ENCODE peak calls at places on chromosome 17, in seven cellular contexts. R, O, K, E, H, C and L are unnamed samples.
A peak's percentile ranks its signal among the peaks of the same experiment; 100 is the strongest.

GRCh38 chr17:7654832-7655540 is 4.3 kb downstream of the ATP1B2 start:
- DNase-seq in R (peak; percentile 31), O (peak; percentile 59), K (peak; percentile 5), E (no peak), H (no peak), C (no peak), L (no peak)

GRCh38 chr17:28950017-28950751 is 1.1 kb downstream of the PHF12 start:
- DNase-seq in R (peak; percentile 35), O (peak; percentile 54), K (peak; percentile 40), E (peak; percentile 53), H (no peak), C (peak; percentile 83), L (no peak)

GRCh38 chr17:74380959-74381808 is 13.9 kb downstream of the GPR142 start:
- DNase-seq in R (no peak), O (no peak), K (no peak), E (no peak), H (no peak), C (no peak), L (no peak)

GRCh38 chr17:19322861-19323260 is 39.7 kb downstream of the B9D1 start:
- DNase-seq in R (no peak), O (no peak), K (no peak), E (no peak), H (no peak), C (no peak), L (no peak)

GRCh38 chr17:66306413-66306812 is 4.0 kb downstream of the PRKCA start:
- DNase-seq in R (no peak), O (peak; percentile 38), K (peak; percentile 55), E (no peak), H (no peak), C (no peak), L (no peak)

GRCh38 chr17:59899099-59899498 is 6.2 kb downstream of the RPS6KB1 start:
- DNase-seq in R (no peak), O (peak; percentile 54), K (peak; percentile 72), E (no peak), H (no peak), C (no peak), L (no peak)

GRCh38 chr17:41863074-41863843 is 2.0 kb downstream of the KLHL11 start:
- DNase-seq in R (no peak), O (no peak), K (no peak), E (no peak), H (no peak), C (peak; percentile 25), L (no peak)

GRCh38 chr17:74569392-74570003 is 2.2 kb upstream of the CD300H start:
- DNase-seq in R (peak; percentile 94), O (peak; percentile 99), K (peak; percentile 100), E (peak; percentile 62), H (peak; percentile 23), C (peak; percentile 39), L (no peak)

GRCh38 chr17:29155966-29156338 is 24.2 kb downstream of the MYO18A start:
- DNase-seq in R (no peak), O (peak; percentile 81), K (no peak), E (no peak), H (no peak), C (peak; percentile 85), L (no peak)

GRCh38 chr17:45005700-45006099 is 37.6 kb upstream of the C1QL1 start:
- DNase-seq in R (no peak), O (no peak), K (no peak), E (no peak), H (no peak), C (no peak), L (no peak)

GRCh38 chr17:53090770-53091169 is 732.0 kb upstream of the KIF2B start:
- DNase-seq in R (no peak), O (no peak), K (no peak), E (no peak), H (no peak), C (no peak), L (no peak)

GRCh38 chr17:79607941-79608728 is 2.7 kb downstream of the RBFOX3 start:
- DNase-seq in R (peak; percentile 4), O (peak; percentile 38), K (peak; percentile 5), E (no peak), H (no peak), C (peak; percentile 90), L (no peak)

GRCh38 chr17:7673239-7673638 is 14.1 kb downstream of the TP53 start:
- DNase-seq in R (no peak), O (peak; percentile 17), K (peak; percentile 23), E (no peak), H (no peak), C (peak; percentile 85), L (no peak)

GRCh38 chr17:7839890-7840260 is 5.9 kb downstream of the KDM6B start:
- DNase-seq in R (no peak), O (peak; percentile 47), K (peak; percentile 48), E (no peak), H (no peak), C (peak; percentile 14), L (no peak)

GRCh38 chr17:61362852-61363600 is 36.6 kb upstream of the TBX2 start:
- DNase-seq in R (no peak), O (no peak), K (no peak), E (no peak), H (no peak), C (no peak), L (no peak)

GRCh38 chr17:2435852-2436251 is 35.0 kb upstream of the MNT start:
- DNase-seq in R (no peak), O (no peak), K (no peak), E (no peak), H (no peak), C (peak; percentile 16), L (no peak)

DNA sequence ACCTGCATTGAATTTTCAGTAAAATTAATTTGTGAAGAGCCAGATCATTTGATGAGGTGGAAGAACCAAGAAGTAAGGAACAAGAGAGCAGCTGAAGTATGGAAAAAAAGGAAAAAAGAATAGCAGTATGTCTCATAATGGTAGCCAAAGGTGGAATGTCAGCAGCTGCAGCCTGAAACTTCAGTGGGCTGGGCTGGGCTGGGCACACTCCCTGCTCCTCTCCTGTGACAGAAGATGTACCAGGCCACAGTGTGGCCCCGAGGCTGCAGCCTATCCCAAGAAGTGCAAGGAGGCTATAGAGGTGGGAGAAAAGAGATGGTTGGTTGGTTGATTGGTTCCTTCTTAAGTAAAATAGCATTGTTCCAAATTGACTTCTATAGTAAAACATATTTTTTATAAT is 84.5 kb downstream of the TNRC6C start:
- DNase-seq in R (no peak), O (no peak), K (no peak), E (no peak), H (no peak), C (no peak), L (no peak)
- H3K4me3 ChIP-seq in R (no peak overlapping the region), O (no peak overlapping the region), K (no peak overlapping the region), E (no peak overlapping the region), H (no peak overlapping the region), C (no peak overlapping the region), L (no peak overlapping the region)

DNA sequence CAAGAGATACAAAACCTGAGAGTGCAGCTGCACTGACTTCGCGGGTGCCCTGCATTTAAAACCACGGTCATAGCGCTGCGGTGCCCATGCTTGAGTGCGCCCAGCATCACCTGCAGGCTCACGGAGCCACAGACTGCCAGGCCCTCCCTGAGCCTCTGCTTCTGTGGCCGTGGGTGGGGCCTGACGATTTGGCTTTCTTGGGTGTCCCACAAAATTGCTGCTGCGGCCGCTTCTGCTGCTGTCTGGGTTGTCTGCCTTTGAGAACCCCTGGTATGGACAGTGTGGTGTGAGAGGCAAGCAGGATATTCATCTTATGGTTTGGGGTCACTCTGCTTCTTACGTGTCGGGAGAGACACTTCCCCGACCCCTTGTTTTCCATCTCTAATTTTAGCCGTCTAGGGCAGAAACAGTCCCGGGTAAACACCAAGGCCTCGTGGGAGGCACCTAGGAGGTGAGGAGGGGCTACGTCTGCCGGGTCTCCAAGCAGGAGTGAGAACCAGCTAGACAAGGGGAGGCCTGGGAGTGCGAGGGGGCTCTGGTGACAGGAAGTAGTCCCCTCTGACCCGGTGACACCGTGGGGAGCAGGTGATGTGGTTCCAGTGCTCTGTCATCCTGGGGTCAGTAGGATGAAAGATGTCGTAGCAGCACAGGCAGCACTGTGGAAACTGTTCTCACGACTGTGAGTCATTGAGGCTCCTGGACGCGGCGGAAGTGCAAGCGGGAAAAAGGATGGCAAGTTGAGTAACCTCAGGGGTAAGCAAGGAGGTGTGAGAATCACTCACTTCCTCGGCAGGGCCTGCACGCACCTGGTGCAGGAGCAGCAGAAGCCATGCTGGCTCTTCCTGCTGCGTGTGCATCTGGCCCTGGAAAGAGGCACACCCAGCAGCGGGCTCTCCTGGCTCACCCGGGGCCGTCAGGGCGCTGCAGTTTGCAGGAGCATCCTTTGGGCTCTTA is 176.3 kb downstream of the RPTOR start:
- DNase-seq in R (peak; percentile 88), O (peak; percentile 52), K (peak; percentile 89), E (no peak), H (no peak), C (no peak), L (no peak)
- H3K4me3 ChIP-seq in R (no peak overlapping the region), O (no peak overlapping the region), K (no peak overlapping the region), E (no peak overlapping the region), H (no peak overlapping the region), C (no peak overlapping the region), L (no peak overlapping the region)

GRCh38 chr17:5821813-5822212 is 237.5 kb upstream of the NLRP1 start:
- DNase-seq in R (no peak), O (no peak), K (peak; percentile 27), E (no peak), H (no peak), C (no peak), L (no peak)

GRCh38 chr17:5826384-5826783 is 242.1 kb upstream of the NLRP1 start:
- DNase-seq in R (peak; percentile 25), O (no peak), K (no peak), E (no peak), H (no peak), C (no peak), L (no peak)

GRCh38 chr17:5823219-5823618 is 238.9 kb upstream of the NLRP1 start:
- DNase-seq in R (no peak), O (no peak), K (no peak), E (no peak), H (no peak), C (no peak), L (no peak)

GRCh38 chr17:5822281-5823060 is 238.2 kb upstream of the NLRP1 start:
- DNase-seq in R (no peak), O (no peak), K (no peak), E (no peak), H (no peak), C (no peak), L (no peak)

GRCh38 chr17:5825717-5826330 is 241.5 kb upstream of the NLRP1 start:
- DNase-seq in R (peak; percentile 53), O (no peak), K (peak; percentile 36), E (no peak), H (no peak), C (no peak), L (no peak)
- H3K4me3 ChIP-seq in R (no peak overlapping the region), O (no peak overlapping the region), K (no peak overlapping the region), E (no peak overlapping the region), H (no peak overlapping the region), C (no peak overlapping the region), L (no peak overlapping the region)

DNA sequence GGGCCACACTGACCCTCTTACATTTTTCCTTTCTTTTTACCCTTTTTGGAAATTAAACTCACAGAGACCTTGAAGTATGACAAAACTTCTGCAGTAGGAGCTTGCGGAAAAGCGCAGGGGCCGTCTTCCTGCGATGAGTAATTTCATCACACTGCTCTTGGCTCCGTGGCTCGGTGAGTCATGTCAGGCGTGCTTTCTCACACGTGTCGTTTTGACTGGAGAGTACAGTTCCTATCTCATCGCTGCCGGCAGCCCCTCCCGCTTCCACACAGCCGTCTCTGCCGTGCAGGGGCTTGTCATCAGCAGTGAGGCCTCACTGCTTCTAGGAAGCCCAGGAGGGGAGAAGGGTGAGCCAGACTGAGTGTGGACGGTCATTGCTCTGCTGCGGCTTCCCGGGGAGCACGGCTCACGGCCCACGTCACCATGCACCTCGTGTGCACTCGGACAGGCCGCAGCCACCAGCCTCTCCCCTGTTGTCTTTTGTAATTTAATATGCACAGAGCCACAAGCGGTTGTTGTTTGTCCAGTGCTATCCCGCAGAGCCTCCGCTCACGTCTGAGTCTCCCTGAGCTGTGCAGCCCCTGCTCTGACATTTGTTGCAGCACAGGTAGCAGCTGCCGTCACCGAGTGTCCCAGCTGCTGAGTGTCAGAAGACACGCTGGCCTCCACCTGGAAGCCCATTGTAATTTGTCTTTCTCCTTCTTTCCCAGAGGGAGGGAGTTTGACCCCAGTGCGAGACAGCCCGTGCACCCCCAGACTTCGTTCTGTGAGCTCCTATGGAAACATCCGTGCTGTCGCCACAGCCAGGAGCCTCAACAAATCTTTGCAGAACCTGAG is 99.4 kb upstream of the CHMP6 start:
- DNase-seq in R (peak; percentile 99), O (peak; percentile 97), K (peak; percentile 97), E (peak; percentile 80), H (peak; percentile 50), C (no peak), L (peak; percentile 92)
- H3K4me3 ChIP-seq in R (peak overlapping the region; percentile 20), O (no peak overlapping the region), K (no peak overlapping the region), E (no peak overlapping the region), H (no peak overlapping the region), C (no peak overlapping the region), L (no peak overlapping the region)